ENCODE peak calls at places on chromosomes 3 and 15, in six cellular contexts. One of them, this sample, is unnamed.
A peak's percentile ranks its signal among the peaks of the same experiment; 100 is the strongest.

GRCh38 chr3:28994161-28994905 is 286.5 kb upstream of the RBMS3 start:
- DNase-seq in IMR-90: no peak
- DNase-seq in aorta: no peak
- DNase-seq in BJ: no peak
- DNase-seq in CD8-positive, alpha-beta memory T cell: no peak
- DNase-seq in psoas muscle: no peak
- DNase-seq in this sample: no peak

GRCh38 chr3:189490337-189490736 is 140.9 kb upstream of the TP63 start:
- DNase-seq in BJ: no peak
- DNase-seq in IMR-90: no peak
- DNase-seq in psoas muscle: no peak
- DNase-seq in CD8-positive, alpha-beta memory T cell: no peak
- DNase-seq in aorta: no peak
- DNase-seq in this sample: no peak

GRCh38 chr3:67402873-67403272 is 251.5 kb downstream of the SUCLG2 start:
- DNase-seq in BJ: no peak
- DNase-seq in aorta: no peak
- DNase-seq in psoas muscle: no peak
- DNase-seq in CD8-positive, alpha-beta memory T cell: no peak
- DNase-seq in IMR-90: no peak
- DNase-seq in this sample: no peak

GRCh38 chr3:160804762-160805161 is 48.7 kb downstream of the PPM1L start:
- DNase-seq in IMR-90: no peak
- DNase-seq in BJ: no peak
- DNase-seq in psoas muscle: peak; percentile 74
- DNase-seq in CD8-positive, alpha-beta memory T cell: no peak
- DNase-seq in aorta: no peak
- DNase-seq in this sample: peak; percentile 3

GRCh38 chr3:21477896-21478295 is 273.1 kb downstream of the ZNF385D start:
- DNase-seq in IMR-90: no peak
- DNase-seq in CD8-positive, alpha-beta memory T cell: no peak
- DNase-seq in aorta: no peak
- DNase-seq in BJ: peak; percentile 62
- DNase-seq in psoas muscle: no peak
- DNase-seq in this sample: peak; percentile 27

GRCh38 chr15:40793216-40793989 is 13.5 kb upstream of the ZFYVE19 start:
- DNase-seq in BJ: peak; percentile 54
- DNase-seq in IMR-90: peak; percentile 98
- DNase-seq in aorta: peak; percentile 38
- DNase-seq in psoas muscle: peak; percentile 58
- DNase-seq in CD8-positive, alpha-beta memory T cell: no peak
- DNase-seq in this sample: peak; percentile 93

GRCh38 chr3:17852217-17852616 is 109.8 kb upstream of the TBC1D5 start:
- DNase-seq in IMR-90: no peak
- DNase-seq in BJ: no peak
- DNase-seq in aorta: no peak
- DNase-seq in CD8-positive, alpha-beta memory T cell: no peak
- DNase-seq in psoas muscle: no peak
- DNase-seq in this sample: no peak

GRCh38 chr3:183272792-183273191 is 19.7 kb downstream of the B3GNT5 start:
- DNase-seq in CD8-positive, alpha-beta memory T cell: no peak
- DNase-seq in aorta: no peak
- DNase-seq in BJ: no peak
- DNase-seq in psoas muscle: no peak
- DNase-seq in IMR-90: no peak
- DNase-seq in this sample: no peak

GRCh38 chr3:66400381-66401156 is 100.3 kb downstream of the LRIG1 start:
- DNase-seq in BJ: no peak
- DNase-seq in aorta: no peak
- DNase-seq in IMR-90: no peak
- DNase-seq in CD8-positive, alpha-beta memory T cell: no peak
- DNase-seq in psoas muscle: no peak
- DNase-seq in this sample: no peak

GRCh38 chr15:88127477-88127799 is 129.1 kb downstream of the NTRK3 start:
- DNase-seq in aorta: no peak
- DNase-seq in BJ: no peak
- DNase-seq in CD8-positive, alpha-beta memory T cell: no peak
- DNase-seq in psoas muscle: no peak
- DNase-seq in IMR-90: no peak
- DNase-seq in this sample: no peak

GRCh38 chr15:98924311-98925049 is 83.1 kb downstream of the PGPEP1L start:
- DNase-seq in psoas muscle: no peak
- DNase-seq in CD8-positive, alpha-beta memory T cell: no peak
- DNase-seq in BJ: no peak
- DNase-seq in IMR-90: no peak
- DNase-seq in aorta: no peak
- DNase-seq in this sample: no peak

GRCh38 chr3:178260887-178261286 is 275.3 kb upstream of the KCNMB2 start:
- DNase-seq in CD8-positive, alpha-beta memory T cell: no peak
- DNase-seq in aorta: no peak
- DNase-seq in BJ: no peak
- DNase-seq in psoas muscle: no peak
- DNase-seq in IMR-90: no peak
- DNase-seq in this sample: no peak

GRCh38 chr3:177830411-177830849 is 633.1 kb upstream of the TBL1XR1 start:
- DNase-seq in aorta: no peak
- DNase-seq in psoas muscle: no peak
- DNase-seq in CD8-positive, alpha-beta memory T cell: no peak
- DNase-seq in IMR-90: peak; percentile 71
- DNase-seq in BJ: peak; percentile 84
- DNase-seq in this sample: peak; percentile 93

GRCh38 chr3:56595956-56596355 is 39.0 kb downstream of the CCDC66 start:
- DNase-seq in IMR-90: no peak
- DNase-seq in psoas muscle: no peak
- DNase-seq in CD8-positive, alpha-beta memory T cell: no peak
- DNase-seq in aorta: no peak
- DNase-seq in BJ: no peak
- DNase-seq in this sample: no peak

GRCh38 chr3:61253756-61254155 is 2.5 kb upstream of the FHIT start:
- DNase-seq in BJ: no peak
- DNase-seq in aorta: no peak
- DNase-seq in IMR-90: no peak
- DNase-seq in CD8-positive, alpha-beta memory T cell: no peak
- DNase-seq in psoas muscle: no peak
- DNase-seq in this sample: no peak

GRCh38 chr3:185647134-185647879 is 61.2 kb downstream of the SENP2 start:
- DNase-seq in IMR-90: no peak
- DNase-seq in psoas muscle: no peak
- DNase-seq in CD8-positive, alpha-beta memory T cell: no peak
- DNase-seq in BJ: no peak
- DNase-seq in aorta: no peak
- DNase-seq in this sample: no peak
- H3K36me3 ChIP-seq in IMR-90: peaks cover 68% of the 10 kb centered on the region
- H3K36me3 ChIP-seq in psoas muscle: no peaks in the 10 kb centered on the region
- H3K36me3 ChIP-seq in CD8-positive, alpha-beta memory T cell: no peaks in the 10 kb centered on the region
- H3K36me3 ChIP-seq in BJ: peaks cover 42% of the 10 kb centered on the region
- H3K36me3 ChIP-seq in aorta: no peaks in the 10 kb centered on the region
- H3K36me3 ChIP-seq in this sample: peaks cover 37% of the 10 kb centered on the region

GRCh38 chr3:193742628-193743027 is 149.6 kb downstream of the OPA1 start:
- DNase-seq in aorta: no peak
- DNase-seq in psoas muscle: no peak
- DNase-seq in CD8-positive, alpha-beta memory T cell: no peak
- DNase-seq in IMR-90: no peak
- DNase-seq in BJ: no peak
- DNase-seq in this sample: no peak

GRCh38 chr3:193746832-193747231 is 153.8 kb downstream of the OPA1 start:
- DNase-seq in CD8-positive, alpha-beta memory T cell: no peak
- DNase-seq in IMR-90: no peak
- DNase-seq in psoas muscle: no peak
- DNase-seq in BJ: no peak
- DNase-seq in aorta: no peak
- DNase-seq in this sample: no peak

GRCh38 chr3:193744822-193745684 is 152.0 kb downstream of the OPA1 start:
- DNase-seq in psoas muscle: no peak
- DNase-seq in IMR-90: peak; percentile 2
- DNase-seq in BJ: no peak
- DNase-seq in CD8-positive, alpha-beta memory T cell: no peak
- DNase-seq in aorta: no peak
- DNase-seq in this sample: no peak

GRCh38 chr3:193744048-193744821 is 151.2 kb downstream of the OPA1 start:
- DNase-seq in aorta: no peak
- DNase-seq in psoas muscle: no peak
- DNase-seq in IMR-90: no peak
- DNase-seq in BJ: no peak
- DNase-seq in CD8-positive, alpha-beta memory T cell: no peak
- DNase-seq in this sample: no peak

GRCh38 chr3:193743702-193744047 is 150.7 kb downstream of the OPA1 start:
- DNase-seq in IMR-90: no peak
- DNase-seq in CD8-positive, alpha-beta memory T cell: no peak
- DNase-seq in psoas muscle: no peak
- DNase-seq in BJ: no peak
- DNase-seq in aorta: no peak
- DNase-seq in this sample: no peak
- H3K4me3 ChIP-seq in IMR-90: no peak overlapping the region
- H3K4me3 ChIP-seq in CD8-positive, alpha-beta memory T cell: no peak overlapping the region
- H3K4me3 ChIP-seq in psoas muscle: no peak overlapping the region
- H3K4me3 ChIP-seq in BJ: no peak overlapping the region
- H3K4me3 ChIP-seq in aorta: no peak overlapping the region
- H3K4me3 ChIP-seq in this sample: no peak overlapping the region

DNA sequence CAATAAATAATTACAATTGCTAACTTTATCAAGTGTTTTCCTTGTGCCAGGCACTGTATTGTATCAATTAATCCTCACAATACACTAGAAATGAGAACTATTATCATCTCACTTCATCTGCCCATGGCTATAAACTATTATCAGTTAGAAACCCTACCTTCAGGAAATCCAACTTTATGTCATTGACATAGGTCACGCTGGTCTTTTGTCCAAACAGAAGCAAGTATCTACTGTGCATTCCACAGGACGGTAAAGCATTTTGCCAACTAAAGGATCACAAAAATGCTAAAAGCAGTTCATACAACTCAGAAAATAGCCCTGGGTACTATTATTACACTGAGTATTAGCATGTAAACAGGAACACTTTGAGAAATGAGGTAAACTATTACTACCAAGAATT is 9.6 kb downstream of the DENND6A start:
- DNase-seq in CD8-positive, alpha-beta memory T cell: no peak
- DNase-seq in psoas muscle: no peak
- DNase-seq in IMR-90: no peak
- DNase-seq in BJ: no peak
- DNase-seq in aorta: no peak
- DNase-seq in this sample: no peak
- H3K36me3 ChIP-seq in CD8-positive, alpha-beta memory T cell: no peaks in the 10 kb centered on the region
- H3K36me3 ChIP-seq in psoas muscle: peaks cover 3% of the 10 kb centered on the region
- H3K36me3 ChIP-seq in IMR-90: peaks cover 3% of the 10 kb centered on the region
- H3K36me3 ChIP-seq in BJ: peaks cover 2% of the 10 kb centered on the region
- H3K36me3 ChIP-seq in aorta: no peaks in the 10 kb centered on the region
- H3K36me3 ChIP-seq in this sample: no peaks in the 10 kb centered on the region

GRCh38 chr3:46463868-46464241 is 850 bp downstream of the LTF start:
- DNase-seq in aorta: peak; percentile 59
- DNase-seq in BJ: no peak
- DNase-seq in CD8-positive, alpha-beta memory T cell: no peak
- DNase-seq in IMR-90: no peak
- DNase-seq in psoas muscle: no peak
- DNase-seq in this sample: no peak
- H3K4me3 ChIP-seq in aorta: no peak overlapping the region
- H3K4me3 ChIP-seq in BJ: no peak overlapping the region
- H3K4me3 ChIP-seq in CD8-positive, alpha-beta memory T cell: no peak overlapping the region
- H3K4me3 ChIP-seq in IMR-90: no peak overlapping the region
- H3K4me3 ChIP-seq in psoas muscle: no peak overlapping the region
- H3K4me3 ChIP-seq in this sample: no peak overlapping the region

GRCh38 chr15:71931261-71931660 is 120.9 kb downstream of the NR2E3 start:
- DNase-seq in BJ: no peak
- DNase-seq in psoas muscle: no peak
- DNase-seq in IMR-90: no peak
- DNase-seq in aorta: no peak
- DNase-seq in CD8-positive, alpha-beta memory T cell: no peak
- DNase-seq in this sample: no peak
- H3K36me3 ChIP-seq in BJ: no peaks in the 10 kb centered on the region
- H3K36me3 ChIP-seq in psoas muscle: peaks cover 2% of the 10 kb centered on the region
- H3K36me3 ChIP-seq in IMR-90: peaks cover 6% of the 10 kb centered on the region
- H3K36me3 ChIP-seq in aorta: peaks cover 5% of the 10 kb centered on the region
- H3K36me3 ChIP-seq in CD8-positive, alpha-beta memory T cell: peaks cover 15% of the 10 kb centered on the region
- H3K36me3 ChIP-seq in this sample: peaks cover 52% of the 10 kb centered on the region

GRCh38 chr15:96337991-96338771 is 7.7 kb downstream of the NR2F2 start:
- DNase-seq in aorta: no peak
- DNase-seq in IMR-90: no peak
- DNase-seq in CD8-positive, alpha-beta memory T cell: no peak
- DNase-seq in BJ: no peak
- DNase-seq in psoas muscle: no peak
- DNase-seq in this sample: no peak
- H3K4me3 ChIP-seq in aorta: peak overlapping the region; percentile 30
- H3K4me3 ChIP-seq in IMR-90: peak overlapping the region; percentile 84
- H3K4me3 ChIP-seq in CD8-positive, alpha-beta memory T cell: no peak overlapping the region
- H3K4me3 ChIP-seq in BJ: peak overlapping the region; percentile 66
- H3K4me3 ChIP-seq in psoas muscle: peak overlapping the region; percentile 92
- H3K4me3 ChIP-seq in this sample: peak overlapping the region; percentile 99

DNA sequence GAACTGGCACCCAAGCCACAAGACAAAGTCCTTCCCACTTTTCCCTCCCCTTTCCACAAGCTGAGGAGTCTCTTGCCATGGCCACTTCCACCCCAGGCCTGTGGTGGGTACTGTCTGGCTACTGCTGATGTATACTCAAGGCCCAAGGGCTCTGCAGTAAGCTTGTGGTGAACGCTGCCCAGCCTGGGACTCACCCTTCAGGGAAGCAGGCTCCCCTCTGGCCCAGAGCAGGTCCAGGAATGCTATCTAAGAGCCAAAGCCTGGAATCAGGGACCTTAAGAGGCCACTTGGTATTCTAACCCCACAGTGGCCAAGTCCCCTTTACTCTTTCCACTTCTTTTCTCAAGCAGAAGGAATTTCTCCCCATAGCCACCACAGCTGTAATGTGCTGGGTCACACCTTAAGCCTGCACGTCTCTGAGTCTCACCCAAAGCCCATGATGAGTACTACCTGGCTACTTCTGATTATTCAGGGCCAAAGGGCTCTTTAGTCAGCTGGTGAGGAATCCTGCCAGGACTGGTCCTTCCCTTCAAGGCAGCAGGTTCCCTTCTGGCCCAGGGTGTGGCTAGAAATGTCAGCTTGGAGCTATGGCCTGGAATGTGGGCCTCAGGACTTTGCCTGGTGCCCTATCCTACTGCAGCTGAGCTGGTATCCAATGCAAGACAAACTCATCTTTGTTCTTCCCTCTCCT is 4.0 kb downstream of the PATL2 start:
- DNase-seq in CD8-positive, alpha-beta memory T cell: no peak
- DNase-seq in psoas muscle: no peak
- DNase-seq in BJ: no peak
- DNase-seq in aorta: no peak
- DNase-seq in IMR-90: no peak
- DNase-seq in this sample: no peak
- H3K36me3 ChIP-seq in CD8-positive, alpha-beta memory T cell: peaks cover 7% of the 10 kb centered on the region
- H3K36me3 ChIP-seq in psoas muscle: no peaks in the 10 kb centered on the region
- H3K36me3 ChIP-seq in BJ: no peaks in the 10 kb centered on the region
- H3K36me3 ChIP-seq in aorta: no peaks in the 10 kb centered on the region
- H3K36me3 ChIP-seq in IMR-90: no peaks in the 10 kb centered on the region
- H3K36me3 ChIP-seq in this sample: no peaks in the 10 kb centered on the region